ENCODE peak calls at places on chromosomes 12 and 14, in ten cellular contexts. K is left lung; N is MCF 10A; A is AG04450; F is lower lobe of right lung; X is choroid plexus epithelial cell; O is CD4-positive, alpha-beta T cell; S is K562; P is foreskin keratinocyte; R is left ventricle myocardium inferior. L is an unnamed sample.

GRCh38 chr14:50785506-50786063 is 45.4 kb downstream of the NIN start:
- DNase-seq in K (no peak), N (no peak), A (no peak), F (no peak), X (no peak), O (no peak), S (no peak), P (no peak), R (no peak), L (no peak)

GRCh38 chr14:32457213-32457920 is 128.3 kb downstream of the AKAP6 start:
- DNase-seq in K (no peak), N (no peak), A (peak), F (no peak), X (peak), O (no peak), S (no peak), P (no peak), R (peak), L (peak)

GRCh38 chr14:102544745-102545460 is 35.3 kb upstream of the ANKRD9 start:
- DNase-seq in K (no peak), N (peak), A (no peak), F (peak), X (no peak), O (no peak), S (no peak), P (no peak), R (no peak), L (no peak)

GRCh38 chr14:47675489-47676300 is at the start of gene MDGA2:
- DNase-seq in K (no peak), N (no peak), A (no peak), F (no peak), X (peak), O (no peak), S (no peak), P (no peak), R (no peak), L (peak)

GRCh38 chr12:120481022-120481767 is 11.6 kb upstream of the SRSF9 start:
- DNase-seq in K (no peak), N (no peak), A (no peak), F (no peak), X (no peak), O (no peak), S (peak), P (no peak), R (no peak), L (no peak)

GRCh38 chr14:89669209-89669608 is 252.2 kb upstream of the FOXN3 start:
- DNase-seq in K (peak), N (no peak), A (no peak), F (peak), X (no peak), O (no peak), S (no peak), P (no peak), R (peak), L (no peak)

GRCh38 chr12:14554281-14555008 is 13.2 kb downstream of the PLBD1 start:
- DNase-seq in K (peak), N (peak), A (no peak), F (peak), X (no peak), O (no peak), S (peak), P (peak), R (peak), L (peak)

GRCh38 chr14:76768201-76768656 is 7.0 kb downstream of the VASH1 start:
- DNase-seq in K (peak), N (no peak), A (no peak), F (peak), X (peak), O (peak), S (peak), P (no peak), R (peak), L (no peak)

GRCh38 chr14:100654814-100655795 is 67.9 kb upstream of the BEGAIN start:
- DNase-seq in K (no peak), N (no peak), A (no peak), F (peak), X (no peak), O (peak), S (peak), P (no peak), R (no peak), L (no peak)

GRCh38 chr12:55670213-55670730 is 33.6 kb downstream of the OR10P1 start:
- DNase-seq in K (no peak), N (no peak), A (no peak), F (no peak), X (no peak), O (no peak), S (no peak), P (no peak), R (no peak), L (no peak)

GRCh38 chr12:109197327-109197726 is 80.9 kb downstream of the ACACB start:
- DNase-seq in K (no peak), N (no peak), A (no peak), F (no peak), X (no peak), O (no peak), S (no peak), P (no peak), R (no peak), L (no peak)

GRCh38 chr14:88995437-88996198 is 171.2 kb downstream of the TTC8 start:
- DNase-seq in K (no peak), N (peak), A (peak), F (no peak), X (peak), O (no peak), S (no peak), P (no peak), R (no peak), L (no peak)

GRCh38 chr12:5123921-5124320 is 80.2 kb downstream of the KCNA5 start:
- DNase-seq in K (no peak), N (no peak), A (no peak), F (no peak), X (no peak), O (no peak), S (no peak), P (peak), R (no peak), L (peak)

GRCh38 chr14:86574026-86574777 is 1044.3 kb downstream of the FLRT2 start:
- DNase-seq in K (no peak), N (peak), A (peak), F (no peak), X (peak), O (no peak), S (no peak), P (no peak), R (no peak), L (peak)

GRCh38 chr12:116456683-116457082 is 102.5 kb upstream of the MAP1LC3B2 start:
- DNase-seq in K (no peak), N (no peak), A (no peak), F (no peak), X (no peak), O (no peak), S (no peak), P (no peak), R (peak), L (no peak)

GRCh38 chr12:104605685-104606084 is 148.9 kb downstream of the CHST11 start:
- DNase-seq in K (peak), N (no peak), A (no peak), F (peak), X (peak), O (no peak), S (no peak), P (no peak), R (peak), L (no peak)

GRCh38 chr12:56104815-56105476 is 587 bp downstream of the PA2G4 start:
- DNase-seq in K (peak), N (peak), A (no peak), F (no peak), X (peak), O (peak), S (peak), P (no peak), R (no peak), L (no peak)

GRCh38 chr12:125983094-125983783 is 918.0 kb downstream of the AACS start:
- DNase-seq in K (peak), N (peak), A (no peak), F (peak), X (peak), O (no peak), S (peak), P (peak), R (no peak), L (no peak)

GRCh38 chr12:76762556-76762955 is 1.4 kb upstream of the ZDHHC17 start:
- DNase-seq in K (no peak), N (no peak), A (no peak), F (no peak), X (no peak), O (no peak), S (no peak), P (no peak), R (no peak), L (no peak)

GRCh38 chr12:132414634-132415340 is 75.2 kb upstream of the FBRSL1 start:
- DNase-seq in K (peak), N (peak), A (peak), F (peak), X (peak), O (peak), S (peak), P (peak), R (peak), L (peak)

GRCh38 chr12:132430838-132431826 is 58.8 kb upstream of the FBRSL1 start:
- DNase-seq in K (no peak), N (no peak), A (no peak), F (no peak), X (no peak), O (no peak), S (no peak), P (no peak), R (no peak), L (no peak)

GRCh38 chr12:52362118-52362726 is 5.1 kb downstream of the KRT85 start:
- DNase-seq in K (no peak), N (peak), A (no peak), F (no peak), X (no peak), O (no peak), S (peak), P (no peak), R (no peak), L (no peak)

GRCh38 chr14:101927859-101928258 is 36.5 kb upstream of the DYNC1H1 start:
- DNase-seq in K (peak), N (peak), A (peak), F (peak), X (peak), O (no peak), S (peak), P (no peak), R (peak), L (peak)

GRCh38 chr14:28344381-28344780 is 422.2 kb upstream of the FOXG1 start:
- DNase-seq in K (no peak), N (peak), A (no peak), F (no peak), X (peak), O (no peak), S (no peak), P (peak), R (no peak), L (peak)

GRCh38 chr12:75360920-75361319 is 26.4 kb downstream of the GLIPR1L1 start:
- DNase-seq in K (no peak), N (no peak), A (no peak), F (no peak), X (no peak), O (no peak), S (no peak), P (no peak), R (no peak), L (no peak)

GRCh38 chr12:51419473-51420228 is 5.0 kb upstream of the SLC4A8 start:
- DNase-seq in K (no peak), N (no peak), A (no peak), F (no peak), X (peak), O (no peak), S (no peak), P (no peak), R (no peak), L (no peak)

GRCh38 chr14:47674148-47674545 is 1.3 kb downstream of the MDGA2 start:
- DNase-seq in K (no peak), N (no peak), A (no peak), F (no peak), X (peak), O (no peak), S (no peak), P (no peak), R (no peak), L (peak)

GRCh38 chr12:62537544-62537943 is 70.9 kb downstream of the MON2 start:
- DNase-seq in K (no peak), N (peak), A (peak), F (no peak), X (peak), O (no peak), S (peak), P (peak), R (no peak), L (peak)

GRCh38 chr12:45483571-45483970 is 245.9 kb upstream of the ARID2 start:
- DNase-seq in K (no peak), N (peak), A (no peak), F (no peak), X (peak), O (no peak), S (no peak), P (no peak), R (peak), L (no peak)

GRCh38 chr12:106246891-106247730 is 709 bp downstream of the CKAP4 start:
- DNase-seq in K (peak), N (peak), A (no peak), F (peak), X (peak), O (peak), S (peak), P (no peak), R (peak), L (peak)

GRCh38 chr14:63654346-63654745 is 12.7 kb upstream of the WDR89 start:
- DNase-seq in K (no peak), N (no peak), A (no peak), F (no peak), X (peak), O (no peak), S (no peak), P (peak), R (no peak), L (no peak)

GRCh38 chr14:39381366-39381765 is 50.9 kb downstream of the FBXO33 start:
- DNase-seq in K (no peak), N (no peak), A (no peak), F (no peak), X (peak), O (no peak), S (no peak), P (no peak), R (no peak), L (no peak)

GRCh38 chr12:57625261-57626032 is 7.6 kb downstream of the B4GALNT1 start:
- DNase-seq in K (no peak), N (no peak), A (no peak), F (no peak), X (no peak), O (no peak), S (no peak), P (no peak), R (no peak), L (no peak)

DNA sequence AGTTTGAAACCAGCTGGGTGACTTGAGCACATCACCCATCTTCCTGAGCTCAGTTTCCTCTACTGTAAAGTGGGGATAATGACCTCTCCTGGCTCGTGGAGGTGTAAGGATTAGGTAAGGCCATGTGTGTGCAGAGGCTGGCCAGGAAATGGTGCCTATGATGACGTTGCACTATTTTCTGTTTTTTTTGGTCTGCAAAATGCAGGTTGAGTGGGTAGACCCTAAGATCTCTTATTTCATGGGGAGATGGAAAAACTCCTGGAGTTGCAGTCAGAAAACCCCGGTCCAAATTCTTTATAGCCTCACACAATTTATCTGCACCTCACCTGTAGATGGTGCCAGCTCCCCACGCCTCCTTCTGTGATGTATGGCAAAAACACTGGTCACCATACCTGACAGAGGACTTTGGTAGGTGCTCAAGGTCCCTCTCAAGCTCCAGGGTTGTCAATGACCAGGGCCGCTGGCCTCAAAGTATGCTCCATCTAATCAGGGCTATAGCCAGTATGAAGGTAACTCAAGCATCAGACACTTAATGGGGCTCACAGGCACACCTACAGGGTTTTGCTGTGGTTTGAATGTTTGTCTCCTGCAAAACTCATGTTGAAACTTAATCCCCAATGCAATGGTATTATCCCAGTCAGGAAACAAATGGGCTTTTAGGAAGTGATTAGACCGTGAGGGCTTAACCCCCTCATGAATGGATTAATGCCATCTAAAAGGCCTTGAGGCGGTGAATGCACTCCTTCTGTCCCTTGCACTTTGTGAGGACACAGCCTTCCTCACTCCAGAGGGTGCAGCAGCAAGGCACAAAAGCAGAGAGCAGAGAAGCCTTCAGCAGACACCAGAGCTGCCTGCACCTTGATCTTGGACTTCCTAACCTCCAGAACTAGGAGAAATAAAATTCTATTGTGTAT is 17.6 kb downstream of the C14orf132 start:
- DNase-seq in K (no peak), N (peak), A (no peak), F (no peak), X (no peak), O (no peak), S (no peak), P (no peak), R (no peak), L (no peak)
- TF ChIP-seq CTCF in K (no peak), N (peak), A (no peak), F (no peak), X (peak), O (no peak), S (no peak), P (peak), R (no peak), L (no peak)

GRCh38 chr12:67991158-67991557 is 1.9 kb downstream of the IFNG-AS1 start:
- DNase-seq in K (no peak), N (no peak), A (no peak), F (no peak), X (no peak), O (peak), S (no peak), P (no peak), R (no peak), L (no peak)

GRCh38 chr12:67993143-67993542 is 3.9 kb downstream of the IFNG-AS1 start:
- DNase-seq in K (no peak), N (no peak), A (no peak), F (no peak), X (no peak), O (no peak), S (no peak), P (no peak), R (no peak), L (no peak)

GRCh38 chr12:67998379-67998778 is 9.1 kb downstream of the IFNG-AS1 start:
- DNase-seq in K (no peak), N (no peak), A (no peak), F (no peak), X (no peak), O (no peak), S (no peak), P (no peak), R (no peak), L (no peak)

GRCh38 chr12:67996347-67996746 is 7.1 kb downstream of the IFNG-AS1 start:
- DNase-seq in K (no peak), N (no peak), A (no peak), F (no peak), X (no peak), O (no peak), S (no peak), P (no peak), R (no peak), L (no peak)

GRCh38 chr12:67994046-67994445 is 4.8 kb downstream of the IFNG-AS1 start:
- DNase-seq in K (no peak), N (no peak), A (no peak), F (no peak), X (no peak), O (no peak), S (peak), P (no peak), R (no peak), L (no peak)
- TF ChIP-seq CTCF in K (no peak), N (no peak), A (no peak), F (no peak), X (no peak), O (no peak), S (no peak), P (peak), R (no peak), L (no peak)

GRCh38 chr14:41609704-41610183 is 3.1 kb downstream of the LRFN5 start:
- DNase-seq in K (no peak), N (no peak), A (no peak), F (no peak), X (peak), O (no peak), S (no peak), P (no peak), R (peak), L (no peak)
- TF ChIP-seq CTCF in K (no peak), N (no peak), A (peak), F (peak), X (peak), O (no peak), S (no peak), P (no peak), R (no peak), L (peak)

GRCh38 chr12:12786716-12787601 is 1.5 kb downstream of the APOLD1 start:
- DNase-seq in K (peak), N (peak), A (no peak), F (peak), X (peak), O (peak), S (peak), P (no peak), R (peak), L (peak)
- TF ChIP-seq CTCF in K (peak), N (peak), A (no peak), F (peak), X (no peak), O (no peak), S (no peak), P (peak), R (peak), L (no peak)

L was measured in brain microvascular endothelial cell.